ENCODE peak calls at places on chromosomes 12 and 14, in four cellular contexts. One of them, this sample, is unnamed.

GRCh38 chr14:49550284-49551184 is 35.6 kb downstream of the RPS29 start:
- DNase-seq in brain microvascular endothelial cell: no peak
- DNase-seq in astrocyte: no peak
- DNase-seq in WERI-Rb-1: no peak
- DNase-seq in this sample: peak; percentile 40

GRCh38 chr14:96083667-96084320 is 44.6 kb downstream of the C14orf132 start:
- DNase-seq in brain microvascular endothelial cell: no peak
- DNase-seq in astrocyte: no peak
- DNase-seq in WERI-Rb-1: no peak
- DNase-seq in this sample: peak; percentile 71

GRCh38 chr12:1006255-1006654 is 15.2 kb downstream of the ERC1 start:
- DNase-seq in brain microvascular endothelial cell: no peak
- DNase-seq in astrocyte: no peak
- DNase-seq in WERI-Rb-1: no peak
- DNase-seq in this sample: no peak

GRCh38 chr12:95198914-95199313 is 18.4 kb downstream of the FGD6 start:
- DNase-seq in brain microvascular endothelial cell: no peak
- DNase-seq in astrocyte: no peak
- DNase-seq in WERI-Rb-1: no peak
- DNase-seq in this sample: no peak

GRCh38 chr12:51210690-51211395 is 7.0 kb downstream of the POU6F1 start:
- DNase-seq in brain microvascular endothelial cell: no peak
- DNase-seq in astrocyte: no peak
- DNase-seq in WERI-Rb-1: no peak
- DNase-seq in this sample: no peak

GRCh38 chr14:37036669-37037341 is 135.6 kb downstream of the SLC25A21 start:
- DNase-seq in brain microvascular endothelial cell: no peak
- DNase-seq in astrocyte: peak; percentile 39
- DNase-seq in WERI-Rb-1: no peak
- DNase-seq in this sample: peak; percentile 19

GRCh38 chr12:124861492-124861891 is 2.2 kb downstream of the SCARB1 start:
- DNase-seq in brain microvascular endothelial cell: peak; percentile 72
- DNase-seq in astrocyte: peak; percentile 45
- DNase-seq in WERI-Rb-1: peak; percentile 28
- DNase-seq in this sample: peak; percentile 41

GRCh38 chr12:6187948-6188793 is 12.0 kb upstream of the CD9 start:
- DNase-seq in brain microvascular endothelial cell: no peak
- DNase-seq in astrocyte: no peak
- DNase-seq in WERI-Rb-1: no peak
- DNase-seq in this sample: no peak

GRCh38 chr12:14256139-14256538 is 109.3 kb upstream of the ATF7IP start:
- DNase-seq in brain microvascular endothelial cell: peak; percentile 67
- DNase-seq in astrocyte: peak; percentile 60
- DNase-seq in WERI-Rb-1: no peak
- DNase-seq in this sample: no peak

GRCh38 chr12:69726922-69727321 is 11.7 kb upstream of the RAB3IP start:
- DNase-seq in brain microvascular endothelial cell: no peak
- DNase-seq in astrocyte: no peak
- DNase-seq in WERI-Rb-1: no peak
- DNase-seq in this sample: no peak

GRCh38 chr12:54853933-54854538 is at the start of gene MUCL1:
- DNase-seq in brain microvascular endothelial cell: peak; percentile 84
- DNase-seq in astrocyte: peak; percentile 26
- DNase-seq in WERI-Rb-1: peak; percentile 79
- DNase-seq in this sample: peak; percentile 74

GRCh38 chr12:68871899-68872298 is 61.1 kb downstream of the CPM start:
- DNase-seq in brain microvascular endothelial cell: peak; percentile 16
- DNase-seq in astrocyte: no peak
- DNase-seq in WERI-Rb-1: peak; percentile 17
- DNase-seq in this sample: no peak

GRCh38 chr14:63454863-63455622 is 88.1 kb downstream of the PPP2R5E start:
- DNase-seq in brain microvascular endothelial cell: peak; percentile 44
- DNase-seq in astrocyte: peak; percentile 69
- DNase-seq in WERI-Rb-1: no peak
- DNase-seq in this sample: no peak

GRCh38 chr14:52008136-52008535 is 18.8 kb downstream of the RTRAF start:
- DNase-seq in brain microvascular endothelial cell: no peak
- DNase-seq in astrocyte: no peak
- DNase-seq in WERI-Rb-1: no peak
- DNase-seq in this sample: no peak

GRCh38 chr12:113440336-113440735 is 18.2 kb downstream of the SDSL start:
- DNase-seq in brain microvascular endothelial cell: no peak
- DNase-seq in astrocyte: no peak
- DNase-seq in WERI-Rb-1: no peak
- DNase-seq in this sample: no peak

GRCh38 chr14:104316723-104317499 is 178.5 kb downstream of the KIF26A start:
- DNase-seq in brain microvascular endothelial cell: no peak
- DNase-seq in astrocyte: no peak
- DNase-seq in WERI-Rb-1: no peak
- DNase-seq in this sample: no peak

GRCh38 chr12:118103231-118103600 is 595 bp downstream of the VSIG10 start:
- DNase-seq in brain microvascular endothelial cell: no peak
- DNase-seq in astrocyte: peak; percentile 17
- DNase-seq in WERI-Rb-1: peak; percentile 48
- DNase-seq in this sample: peak; percentile 22

GRCh38 chr12:58186914-58187313 is 245.5 kb downstream of the ATP23 start:
- DNase-seq in brain microvascular endothelial cell: no peak
- DNase-seq in astrocyte: no peak
- DNase-seq in WERI-Rb-1: no peak
- DNase-seq in this sample: no peak

GRCh38 chr14:34078117-34078743 is 127.4 kb upstream of the EGLN3 start:
- DNase-seq in brain microvascular endothelial cell: peak; percentile 36
- DNase-seq in astrocyte: peak; percentile 60
- DNase-seq in WERI-Rb-1: no peak
- DNase-seq in this sample: no peak

GRCh38 chr14:90274808-90275454 is 18.6 kb downstream of the PSMC1 start:
- DNase-seq in brain microvascular endothelial cell: peak; percentile 88
- DNase-seq in astrocyte: peak; percentile 86
- DNase-seq in WERI-Rb-1: no peak
- DNase-seq in this sample: peak; percentile 45

GRCh38 chr12:6091786-6092566 is 32.5 kb downstream of the VWF start:
- DNase-seq in brain microvascular endothelial cell: no peak
- DNase-seq in astrocyte: no peak
- DNase-seq in WERI-Rb-1: no peak
- DNase-seq in this sample: no peak

GRCh38 chr12:53227341-53227740 is 4.7 kb downstream of the RARG start:
- DNase-seq in brain microvascular endothelial cell: no peak
- DNase-seq in astrocyte: no peak
- DNase-seq in WERI-Rb-1: no peak
- DNase-seq in this sample: no peak

GRCh38 chr14:35470775-35471174 is 63.2 kb upstream of the INSM2 start:
- DNase-seq in brain microvascular endothelial cell: peak; percentile 43
- DNase-seq in astrocyte: peak; percentile 9
- DNase-seq in WERI-Rb-1: peak; percentile 48
- DNase-seq in this sample: peak; percentile 14

GRCh38 chr14:74575507-74575906 is 36.5 kb downstream of the LTBP2 start:
- DNase-seq in brain microvascular endothelial cell: no peak
- DNase-seq in astrocyte: no peak
- DNase-seq in WERI-Rb-1: no peak
- DNase-seq in this sample: no peak

GRCh38 chr12:9933966-9934365 is 1.8 kb upstream of the CLEC2A start:
- DNase-seq in brain microvascular endothelial cell: no peak
- DNase-seq in astrocyte: no peak
- DNase-seq in WERI-Rb-1: no peak
- DNase-seq in this sample: no peak

GRCh38 chr12:26327975-26328635 is 132.7 kb downstream of the SSPN start:
- DNase-seq in brain microvascular endothelial cell: no peak
- DNase-seq in astrocyte: no peak
- DNase-seq in WERI-Rb-1: no peak
- DNase-seq in this sample: no peak
- H3K27ac ChIP-seq in brain microvascular endothelial cell: no peak overlapping the region
- H3K27ac ChIP-seq in astrocyte: no peak overlapping the region
- H3K27ac ChIP-seq in WERI-Rb-1: no peak overlapping the region
- H3K27ac ChIP-seq in this sample: no peak overlapping the region

GRCh38 chr12:110102255-110102654 is 21.9 kb upstream of the IFT81 start:
- DNase-seq in brain microvascular endothelial cell: peak; percentile 77
- DNase-seq in astrocyte: peak; percentile 56
- DNase-seq in WERI-Rb-1: peak; percentile 85
- DNase-seq in this sample: peak; percentile 88
- TF ChIP-seq CTCF in brain microvascular endothelial cell: peak; percentile 70
- TF ChIP-seq CTCF in astrocyte: peak; percentile 31
- TF ChIP-seq CTCF in WERI-Rb-1: peak; percentile 67
- TF ChIP-seq CTCF in this sample: no peak

GRCh38 chr14:38350102-38350501 is 94.2 kb upstream of the CLEC14A start:
- DNase-seq in brain microvascular endothelial cell: no peak
- DNase-seq in astrocyte: no peak
- DNase-seq in WERI-Rb-1: no peak
- DNase-seq in this sample: no peak
- H3K27ac ChIP-seq in brain microvascular endothelial cell: no peak overlapping the region
- H3K27ac ChIP-seq in astrocyte: no peak overlapping the region
- H3K27ac ChIP-seq in WERI-Rb-1: no peak overlapping the region
- H3K27ac ChIP-seq in this sample: no peak overlapping the region

GRCh38 chr12:85448548-85449139 is 168.6 kb downstream of the ALX1 start:
- DNase-seq in brain microvascular endothelial cell: no peak
- DNase-seq in astrocyte: no peak
- DNase-seq in WERI-Rb-1: no peak
- DNase-seq in this sample: no peak
- TF ChIP-seq CTCF in brain microvascular endothelial cell: peak; percentile 46
- TF ChIP-seq CTCF in astrocyte: peak; percentile 28
- TF ChIP-seq CTCF in WERI-Rb-1: no peak
- TF ChIP-seq CTCF in this sample: peak; percentile 56

GRCh38 chr12:130873825-130874224 is 2.0 kb downstream of the RAN start:
- DNase-seq in brain microvascular endothelial cell: no peak
- DNase-seq in astrocyte: no peak
- DNase-seq in WERI-Rb-1: no peak
- DNase-seq in this sample: no peak
- H3K27ac ChIP-seq in brain microvascular endothelial cell: no peak overlapping the region
- H3K27ac ChIP-seq in astrocyte: no peak overlapping the region
- H3K27ac ChIP-seq in WERI-Rb-1: no peak overlapping the region
- H3K27ac ChIP-seq in this sample: no peak overlapping the region

GRCh38 chr14:39102265-39102968 is 618 bp downstream of the SEC23A start:
- DNase-seq in brain microvascular endothelial cell: peak; percentile 31
- DNase-seq in astrocyte: peak; percentile 29
- DNase-seq in WERI-Rb-1: no peak
- DNase-seq in this sample: peak; percentile 24
- TF ChIP-seq CTCF in brain microvascular endothelial cell: no peak
- TF ChIP-seq CTCF in astrocyte: no peak
- TF ChIP-seq CTCF in WERI-Rb-1: no peak
- TF ChIP-seq CTCF in this sample: no peak

DNA sequence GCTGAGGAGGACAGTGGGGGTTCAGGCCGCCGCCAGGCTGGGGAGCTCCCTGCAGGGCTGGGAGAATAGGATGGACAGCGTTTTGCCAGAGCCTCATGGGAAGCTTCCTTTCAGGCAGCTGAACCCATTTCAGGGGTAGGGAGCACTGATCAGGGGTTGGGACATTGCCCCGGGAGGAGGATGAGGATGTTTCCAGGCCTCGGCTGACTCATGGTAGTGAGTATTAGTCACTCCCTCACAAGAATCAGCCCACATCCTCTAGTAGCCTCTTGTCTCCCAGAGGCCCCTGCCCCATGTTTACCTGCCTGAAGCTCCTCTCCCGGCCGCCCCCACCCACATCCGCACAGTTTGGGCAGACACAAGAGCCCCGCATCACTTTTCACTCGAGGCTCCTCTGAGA is 89.8 kb downstream of the ZFP36L1 start:
- DNase-seq in brain microvascular endothelial cell: peak; percentile 68
- DNase-seq in astrocyte: peak; percentile 78
- DNase-seq in WERI-Rb-1: no peak
- DNase-seq in this sample: peak; percentile 79
- H3K27ac ChIP-seq in brain microvascular endothelial cell: peak overlapping the region; percentile 28
- H3K27ac ChIP-seq in astrocyte: peak overlapping the region; percentile 31
- H3K27ac ChIP-seq in WERI-Rb-1: no peak overlapping the region
- H3K27ac ChIP-seq in this sample: peak overlapping the region; percentile 91

This sample was measured in RWPE1.